ENCODE peak calls at places on chromosomes 7 and 10, in eight cellular contexts. One of them, this sample, is unnamed.

GRCh38 chr10:62727935-62728334 is 76.6 kb upstream of the ADO start:
- DNase-seq in foreskin keratinocyte: no peak
- DNase-seq in caudate nucleus: no peak
- DNase-seq in SK-N-MC: no peak
- DNase-seq in endodermal cell: no peak
- DNase-seq in mammary epithelial cell: no peak
- DNase-seq in A549: no peak
- DNase-seq in psoas muscle: no peak
- DNase-seq in this sample: no peak

GRCh38 chr7:48099781-48100180 is 10.7 kb downstream of the UPP1 start:
- DNase-seq in foreskin keratinocyte: no peak
- DNase-seq in caudate nucleus: no peak
- DNase-seq in SK-N-MC: no peak
- DNase-seq in psoas muscle: no peak
- DNase-seq in endodermal cell: no peak
- DNase-seq in A549: no peak
- DNase-seq in mammary epithelial cell: no peak
- DNase-seq in this sample: no peak

GRCh38 chr7:63887031-63887430 is 111.6 kb upstream of the ZNF722 start:
- DNase-seq in foreskin keratinocyte: no peak
- DNase-seq in psoas muscle: no peak
- DNase-seq in endodermal cell: no peak
- DNase-seq in mammary epithelial cell: no peak
- DNase-seq in SK-N-MC: no peak
- DNase-seq in A549: no peak
- DNase-seq in caudate nucleus: no peak
- DNase-seq in this sample: no peak

GRCh38 chr10:102546606-102547310 is 43.0 kb downstream of the SUFU start:
- DNase-seq in foreskin keratinocyte: no peak
- DNase-seq in psoas muscle: no peak
- DNase-seq in caudate nucleus: no peak
- DNase-seq in A549: no peak
- DNase-seq in endodermal cell: no peak
- DNase-seq in SK-N-MC: no peak
- DNase-seq in mammary epithelial cell: no peak
- DNase-seq in this sample: no peak

GRCh38 chr10:117587036-117587435 is 44.5 kb downstream of the EMX2 start:
- DNase-seq in foreskin keratinocyte: no peak
- DNase-seq in SK-N-MC: no peak
- DNase-seq in caudate nucleus: no peak
- DNase-seq in A549: no peak
- DNase-seq in endodermal cell: no peak
- DNase-seq in mammary epithelial cell: no peak
- DNase-seq in psoas muscle: no peak
- DNase-seq in this sample: no peak

GRCh38 chr7:106535234-106536026 is 125.5 kb downstream of the CCDC71L start:
- DNase-seq in caudate nucleus: no peak
- DNase-seq in mammary epithelial cell: no peak
- DNase-seq in psoas muscle: no peak
- DNase-seq in foreskin keratinocyte: no peak
- DNase-seq in A549: peak
- DNase-seq in endodermal cell: no peak
- DNase-seq in SK-N-MC: no peak
- DNase-seq in this sample: no peak

GRCh38 chr10:91579351-91579985 is 53.4 kb downstream of the PPP1R3C start:
- DNase-seq in caudate nucleus: no peak
- DNase-seq in mammary epithelial cell: no peak
- DNase-seq in endodermal cell: no peak
- DNase-seq in psoas muscle: no peak
- DNase-seq in foreskin keratinocyte: no peak
- DNase-seq in A549: no peak
- DNase-seq in SK-N-MC: no peak
- DNase-seq in this sample: no peak

GRCh38 chr10:48306870-48307531 is 524 bp downstream of the MAPK8 start:
- DNase-seq in foreskin keratinocyte: no peak
- DNase-seq in caudate nucleus: no peak
- DNase-seq in endodermal cell: no peak
- DNase-seq in SK-N-MC: no peak
- DNase-seq in psoas muscle: peak
- DNase-seq in A549: peak
- DNase-seq in mammary epithelial cell: peak
- DNase-seq in this sample: peak

GRCh38 chr10:128044961-128045832 is 81.0 kb downstream of the MKI67 start:
- DNase-seq in caudate nucleus: no peak
- DNase-seq in SK-N-MC: no peak
- DNase-seq in endodermal cell: no peak
- DNase-seq in A549: no peak
- DNase-seq in foreskin keratinocyte: no peak
- DNase-seq in psoas muscle: no peak
- DNase-seq in mammary epithelial cell: no peak
- DNase-seq in this sample: no peak

GRCh38 chr7:112873831-112874553 is 83.8 kb upstream of the TMEM168 start:
- DNase-seq in SK-N-MC: no peak
- DNase-seq in mammary epithelial cell: no peak
- DNase-seq in A549: no peak
- DNase-seq in psoas muscle: no peak
- DNase-seq in foreskin keratinocyte: no peak
- DNase-seq in endodermal cell: no peak
- DNase-seq in caudate nucleus: no peak
- DNase-seq in this sample: no peak

GRCh38 chr7:150992051-150992640 is 1.3 kb downstream of the NOS3 start:
- DNase-seq in SK-N-MC: no peak
- DNase-seq in psoas muscle: no peak
- DNase-seq in caudate nucleus: no peak
- DNase-seq in foreskin keratinocyte: no peak
- DNase-seq in mammary epithelial cell: no peak
- DNase-seq in endodermal cell: no peak
- DNase-seq in A549: no peak
- DNase-seq in this sample: no peak

GRCh38 chr7:66502230-66503035 is 126.2 kb upstream of the KCTD7 start:
- DNase-seq in SK-N-MC: no peak
- DNase-seq in caudate nucleus: no peak
- DNase-seq in foreskin keratinocyte: no peak
- DNase-seq in endodermal cell: no peak
- DNase-seq in psoas muscle: no peak
- DNase-seq in A549: no peak
- DNase-seq in mammary epithelial cell: no peak
- DNase-seq in this sample: no peak

GRCh38 chr10:72016608-72017310 is 52.6 kb downstream of the CHST3 start:
- DNase-seq in endodermal cell: no peak
- DNase-seq in SK-N-MC: no peak
- DNase-seq in psoas muscle: peak
- DNase-seq in caudate nucleus: no peak
- DNase-seq in A549: no peak
- DNase-seq in mammary epithelial cell: no peak
- DNase-seq in foreskin keratinocyte: no peak
- DNase-seq in this sample: no peak

GRCh38 chr7:38410056-38410455 is 136.6 kb upstream of the TARP start:
- DNase-seq in A549: no peak
- DNase-seq in endodermal cell: no peak
- DNase-seq in mammary epithelial cell: no peak
- DNase-seq in SK-N-MC: no peak
- DNase-seq in caudate nucleus: no peak
- DNase-seq in foreskin keratinocyte: no peak
- DNase-seq in psoas muscle: no peak
- DNase-seq in this sample: no peak

GRCh38 chr7:101740981-101741725 is 76.3 kb upstream of the CUX1 start:
- DNase-seq in psoas muscle: no peak
- DNase-seq in foreskin keratinocyte: no peak
- DNase-seq in SK-N-MC: no peak
- DNase-seq in caudate nucleus: no peak
- DNase-seq in mammary epithelial cell: no peak
- DNase-seq in endodermal cell: no peak
- DNase-seq in A549: no peak
- DNase-seq in this sample: no peak

GRCh38 chr10:58529077-58529728 is 16.5 kb downstream of the BICC1 start:
- DNase-seq in caudate nucleus: no peak
- DNase-seq in SK-N-MC: no peak
- DNase-seq in mammary epithelial cell: no peak
- DNase-seq in foreskin keratinocyte: no peak
- DNase-seq in endodermal cell: no peak
- DNase-seq in A549: no peak
- DNase-seq in psoas muscle: no peak
- DNase-seq in this sample: no peak

GRCh38 chr10:73897693-73898092 is 13.2 kb upstream of the PLAU start:
- DNase-seq in endodermal cell: no peak
- DNase-seq in foreskin keratinocyte: no peak
- DNase-seq in caudate nucleus: no peak
- DNase-seq in psoas muscle: no peak
- DNase-seq in A549: no peak
- DNase-seq in mammary epithelial cell: no peak
- DNase-seq in SK-N-MC: no peak
- DNase-seq in this sample: no peak

GRCh38 chr10:73891585-73891984 is 17.2 kb upstream of the CAMK2G start:
- DNase-seq in caudate nucleus: no peak
- DNase-seq in A549: no peak
- DNase-seq in SK-N-MC: no peak
- DNase-seq in mammary epithelial cell: no peak
- DNase-seq in psoas muscle: no peak
- DNase-seq in endodermal cell: no peak
- DNase-seq in foreskin keratinocyte: no peak
- DNase-seq in this sample: no peak

GRCh38 chr10:73892314-73893080 is 18.1 kb upstream of the CAMK2G start:
- DNase-seq in endodermal cell: no peak
- DNase-seq in SK-N-MC: no peak
- DNase-seq in psoas muscle: no peak
- DNase-seq in foreskin keratinocyte: no peak
- DNase-seq in mammary epithelial cell: no peak
- DNase-seq in A549: peak
- DNase-seq in caudate nucleus: no peak
- DNase-seq in this sample: no peak

GRCh38 chr10:73893386-73893785 is 17.5 kb upstream of the PLAU start:
- DNase-seq in SK-N-MC: no peak
- DNase-seq in psoas muscle: no peak
- DNase-seq in mammary epithelial cell: no peak
- DNase-seq in caudate nucleus: no peak
- DNase-seq in A549: no peak
- DNase-seq in endodermal cell: no peak
- DNase-seq in foreskin keratinocyte: no peak
- DNase-seq in this sample: no peak

GRCh38 chr10:73894245-73894971 is 16.5 kb upstream of the PLAU start:
- DNase-seq in psoas muscle: no peak
- DNase-seq in endodermal cell: no peak
- DNase-seq in foreskin keratinocyte: no peak
- DNase-seq in SK-N-MC: no peak
- DNase-seq in caudate nucleus: no peak
- DNase-seq in A549: peak
- DNase-seq in mammary epithelial cell: peak
- DNase-seq in this sample: no peak
- H3K27ac ChIP-seq in psoas muscle: no peak
- H3K27ac ChIP-seq in endodermal cell: no peak
- H3K27ac ChIP-seq in foreskin keratinocyte: peak
- H3K27ac ChIP-seq in SK-N-MC: no peak
- H3K27ac ChIP-seq in caudate nucleus: no peak
- H3K27ac ChIP-seq in A549: peak
- H3K27ac ChIP-seq in mammary epithelial cell: peak
- H3K27ac ChIP-seq in this sample: no peak

GRCh38 chr7:17552952-17553351 is 254.5 kb downstream of the AHR start:
- DNase-seq in caudate nucleus: no peak
- DNase-seq in endodermal cell: no peak
- DNase-seq in A549: no peak
- DNase-seq in foreskin keratinocyte: no peak
- DNase-seq in psoas muscle: no peak
- DNase-seq in mammary epithelial cell: no peak
- DNase-seq in SK-N-MC: no peak
- DNase-seq in this sample: no peak
- H3K27ac ChIP-seq in caudate nucleus: no peak
- H3K27ac ChIP-seq in endodermal cell: no peak
- H3K27ac ChIP-seq in A549: no peak
- H3K27ac ChIP-seq in foreskin keratinocyte: no peak
- H3K27ac ChIP-seq in psoas muscle: no peak
- H3K27ac ChIP-seq in mammary epithelial cell: no peak
- H3K27ac ChIP-seq in SK-N-MC: no peak
- H3K27ac ChIP-seq in this sample: no peak

GRCh38 chr7:44580945-44581344 is 1.1 kb downstream of the TMED4 start:
- DNase-seq in caudate nucleus: no peak
- DNase-seq in foreskin keratinocyte: no peak
- DNase-seq in A549: no peak
- DNase-seq in SK-N-MC: no peak
- DNase-seq in mammary epithelial cell: no peak
- DNase-seq in endodermal cell: no peak
- DNase-seq in psoas muscle: no peak
- DNase-seq in this sample: no peak

GRCh38 chr7:44583145-44583544 is 1.1 kb upstream of the TMED4 start:
- DNase-seq in endodermal cell: no peak
- DNase-seq in SK-N-MC: no peak
- DNase-seq in A549: no peak
- DNase-seq in foreskin keratinocyte: no peak
- DNase-seq in caudate nucleus: no peak
- DNase-seq in psoas muscle: no peak
- DNase-seq in mammary epithelial cell: no peak
- DNase-seq in this sample: no peak

GRCh38 chr7:44576228-44576627 is 2.5 kb upstream of the DDX56 start:
- DNase-seq in SK-N-MC: no peak
- DNase-seq in foreskin keratinocyte: no peak
- DNase-seq in caudate nucleus: no peak
- DNase-seq in endodermal cell: no peak
- DNase-seq in A549: no peak
- DNase-seq in mammary epithelial cell: no peak
- DNase-seq in psoas muscle: no peak
- DNase-seq in this sample: no peak

GRCh38 chr7:44581426-44581906 is 565 bp downstream of the TMED4 start:
- DNase-seq in caudate nucleus: peak
- DNase-seq in A549: peak
- DNase-seq in foreskin keratinocyte: no peak
- DNase-seq in psoas muscle: no peak
- DNase-seq in SK-N-MC: no peak
- DNase-seq in mammary epithelial cell: peak
- DNase-seq in endodermal cell: peak
- DNase-seq in this sample: no peak

GRCh38 chr7:44581907-44582603 is at the start of gene TMED4:
- DNase-seq in mammary epithelial cell: peak
- DNase-seq in endodermal cell: peak
- DNase-seq in A549: peak
- DNase-seq in SK-N-MC: peak
- DNase-seq in foreskin keratinocyte: peak
- DNase-seq in caudate nucleus: peak
- DNase-seq in psoas muscle: peak
- DNase-seq in this sample: peak
- H3K27ac ChIP-seq in mammary epithelial cell: peak
- H3K27ac ChIP-seq in endodermal cell: peak
- H3K27ac ChIP-seq in A549: peak
- H3K27ac ChIP-seq in SK-N-MC: peak
- H3K27ac ChIP-seq in foreskin keratinocyte: peak
- H3K27ac ChIP-seq in caudate nucleus: peak
- H3K27ac ChIP-seq in psoas muscle: peak
- H3K27ac ChIP-seq in this sample: peak

DNA sequence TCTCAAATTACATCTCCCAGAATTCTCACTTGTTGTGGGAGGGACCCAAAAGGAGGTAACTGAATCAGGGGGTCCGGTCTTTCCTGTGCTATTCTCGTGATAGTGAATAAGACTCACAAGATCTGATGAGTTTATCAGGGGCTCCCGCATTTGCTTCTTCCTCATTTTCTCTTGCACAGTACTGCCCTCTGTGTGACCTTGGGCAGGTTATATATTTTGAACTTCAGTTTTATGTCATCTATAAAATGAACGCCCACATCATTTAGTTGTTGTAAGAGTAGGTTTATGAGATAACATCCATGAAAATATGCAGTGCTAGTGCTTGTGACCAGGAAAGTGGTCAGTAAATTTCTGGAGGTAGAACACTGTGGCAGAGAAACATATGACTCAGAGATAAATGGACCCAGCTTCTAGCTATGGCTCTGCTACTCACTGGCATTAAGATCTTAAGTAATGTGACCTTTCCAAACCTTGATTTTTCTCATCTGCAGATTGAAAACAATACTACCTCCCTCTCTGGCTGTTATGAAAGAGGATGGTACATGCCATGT is 44.3 kb downstream of the SCRN1 start:
- DNase-seq in endodermal cell: no peak
- DNase-seq in foreskin keratinocyte: no peak
- DNase-seq in caudate nucleus: no peak
- DNase-seq in mammary epithelial cell: no peak
- DNase-seq in psoas muscle: no peak
- DNase-seq in A549: no peak
- DNase-seq in SK-N-MC: no peak
- DNase-seq in this sample: no peak
- H3K27ac ChIP-seq in endodermal cell: no peak
- H3K27ac ChIP-seq in foreskin keratinocyte: no peak
- H3K27ac ChIP-seq in caudate nucleus: no peak
- H3K27ac ChIP-seq in mammary epithelial cell: no peak
- H3K27ac ChIP-seq in psoas muscle: no peak
- H3K27ac ChIP-seq in A549: no peak
- H3K27ac ChIP-seq in SK-N-MC: no peak
- H3K27ac ChIP-seq in this sample: no peak